ENCODE peak calls at places on chromosomes 13 and 19, in seven cellular contexts. P is IMR-90, W is cardiac fibroblast, R is heart right ventricle, J is heart left ventricle, A is body of pancreas, D is cardiac muscle cell. C is an unnamed sample.

GRCh38 chr13:19153782-19154450 is 27.7 kb downstream of the TUBA3C start:
- DNase-seq in P (no peak), W (no peak), R (no peak), J (no peak), A (peak; percentile 31), D (no peak), C (no peak)

GRCh38 chr13:113029487-113030258 is 60.7 kb downstream of the MCF2L start:
- DNase-seq in P (no peak), W (peak; percentile 16), R (peak; percentile 54), J (no peak), A (peak; percentile 61), D (peak; percentile 63), C (no peak)

GRCh38 chr19:18046066-18046718 is 38.2 kb downstream of the ARRDC2 start:
- DNase-seq in P (peak; percentile 82), W (peak; percentile 49), R (no peak), J (no peak), A (peak; percentile 32), D (no peak), C (no peak)

GRCh38 chr13:74287672-74288169 is 153.5 kb upstream of the KLF12 start:
- DNase-seq in P (peak; percentile 64), W (peak; percentile 78), R (peak; percentile 65), J (peak; percentile 80), A (peak; percentile 91), D (peak; percentile 67), C (peak; percentile 25)

GRCh38 chr19:7188682-7189629 is 105.3 kb downstream of the INSR start:
- DNase-seq in P (no peak), W (peak; percentile 49), R (no peak), J (peak; percentile 61), A (no peak), D (peak; percentile 37), C (no peak)

GRCh38 chr19:11887618-11888531 is at the start of gene ZNF69:
- DNase-seq in P (peak; percentile 62), W (peak; percentile 73), R (peak; percentile 90), J (peak; percentile 88), A (peak; percentile 96), D (peak; percentile 94), C (peak; percentile 51)

GRCh38 chr19:40721936-40722661 is 5.2 kb downstream of the ITPKC start:
- DNase-seq in P (peak; percentile 41), W (peak; percentile 41), R (no peak), J (no peak), A (no peak), D (no peak), C (no peak)

GRCh38 chr13:109095126-109095525 is 465.7 kb downstream of the MYO16 start:
- DNase-seq in P (no peak), W (no peak), R (no peak), J (no peak), A (no peak), D (no peak), C (no peak)

GRCh38 chr19:5536337-5536894 is 31.3 kb downstream of the TINCR start:
- DNase-seq in P (peak; percentile 33), W (peak; percentile 60), R (peak; percentile 78), J (peak; percentile 81), A (peak; percentile 76), D (peak; percentile 97), C (no peak)

GRCh38 chr19:55406869-55407624 is 541 bp downstream of the UBE2S start:
- DNase-seq in P (no peak), W (peak; percentile 50), R (no peak), J (no peak), A (peak; percentile 36), D (peak; percentile 56), C (no peak)

GRCh38 chr13:77696006-77696862 is 1.3 kb upstream of the SLAIN1 start:
- DNase-seq in P (no peak), W (no peak), R (no peak), J (no peak), A (no peak), D (peak; percentile 15), C (no peak)

GRCh38 chr13:113138792-113139551 is 16.4 kb downstream of the F10 start:
- DNase-seq in P (no peak), W (no peak), R (no peak), J (no peak), A (peak; percentile 3), D (no peak), C (no peak)

GRCh38 chr19:4957981-4958380 is 10.9 kb upstream of the KDM4B start:
- DNase-seq in P (no peak), W (no peak), R (no peak), J (no peak), A (no peak), D (no peak), C (no peak)

GRCh38 chr13:27979001-27979643 is 9.4 kb downstream of the URAD start:
- DNase-seq in P (no peak), W (no peak), R (no peak), J (no peak), A (no peak), D (no peak), C (no peak)

GRCh38 chr13:101529419-101529818 is 76.9 kb downstream of the ITGBL1 start:
- DNase-seq in P (peak; percentile 90), W (peak; percentile 54), R (no peak), J (no peak), A (no peak), D (no peak), C (no peak)

GRCh38 chr19:38899447-38900219 is at the start of the genes NFKBIB and SIRT2:
- DNase-seq in P (peak; percentile 99), W (peak; percentile 99), R (peak; percentile 98), J (peak; percentile 100), A (peak; percentile 100), D (peak; percentile 100), C (peak; percentile 100)
- TF ChIP-seq CTCF in P (no peak), W (no peak), R (no peak), J (no peak), A (no peak), D (no peak), C (no peak)

GRCh38 chr19:47572635-47573034 is 313 bp downstream of the ZNF541 start:
- DNase-seq in P (no peak), W (no peak), R (no peak), J (no peak), A (no peak), D (no peak), C (no peak)
- H3K4me3 ChIP-seq in P (no peak overlapping the region), W (no peak overlapping the region), R (no peak overlapping the region), J (no peak overlapping the region), A (no peak overlapping the region), D (no peak overlapping the region), C (peak overlapping the region; percentile 73)

DNA sequence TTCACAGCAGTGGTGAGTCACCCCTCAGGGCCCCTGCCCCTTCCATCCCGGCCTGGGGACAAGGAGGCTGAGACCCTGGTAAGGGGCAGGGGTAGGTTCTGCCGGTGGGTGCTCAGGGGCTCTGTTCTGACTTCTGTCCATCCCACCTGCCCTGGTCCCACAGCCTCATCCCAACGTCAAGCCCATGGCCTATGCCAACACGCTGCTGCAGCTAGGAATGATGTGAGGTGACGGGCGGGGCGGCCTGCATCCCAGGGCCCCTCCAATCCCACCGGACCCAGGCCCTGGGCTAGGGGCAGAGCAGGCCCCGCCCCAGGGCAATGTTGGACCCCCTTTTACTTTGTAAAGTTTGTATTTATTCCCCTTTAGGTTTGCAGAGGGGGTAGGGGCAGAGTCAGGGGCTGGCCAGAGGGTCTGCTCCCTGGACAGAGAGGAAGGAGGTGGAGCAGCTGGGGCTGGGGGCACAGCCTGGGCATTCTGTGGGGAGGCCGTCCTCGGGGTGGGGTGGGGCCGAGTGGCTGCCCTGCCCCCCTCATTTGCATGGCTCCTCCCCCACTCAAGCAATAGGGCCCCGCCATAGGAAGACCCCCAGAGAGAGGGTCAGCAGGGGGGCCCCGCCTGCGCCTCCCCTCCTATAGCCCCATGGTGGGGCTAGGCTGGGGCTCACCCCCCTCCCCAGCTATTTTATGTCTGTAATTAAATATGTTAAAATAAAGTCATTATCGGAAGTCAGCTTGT is 23.1 kb downstream of the CCDC8 start:
- DNase-seq in P (no peak), W (no peak), R (no peak), J (no peak), A (no peak), D (no peak), C (no peak)
- TF ChIP-seq CTCF in P (no peak), W (no peak), R (no peak), J (no peak), A (no peak), D (no peak), C (no peak)

GRCh38 chr19:35608250-35608649 is 4.3 kb upstream of the HAUS5 start:
- DNase-seq in P (no peak), W (no peak), R (no peak), J (no peak), A (no peak), D (no peak), C (no peak)
- H3K4me3 ChIP-seq in P (no peak overlapping the region), W (no peak overlapping the region), R (no peak overlapping the region), J (no peak overlapping the region), A (no peak overlapping the region), D (no peak overlapping the region), C (no peak overlapping the region)

GRCh38 chr13:33634526-33635111 is 183.3 kb upstream of the RFC3 start:
- DNase-seq in P (no peak), W (peak; percentile 75), R (no peak), J (no peak), A (no peak), D (no peak), C (no peak)
- TF ChIP-seq CTCF in P (no peak), W (no peak), R (no peak), J (no peak), A (no peak), D (no peak), C (no peak)